ENCODE peak calls at places on chromosomes 4 and X, in four cellular contexts. L, G, T and J are unnamed samples.

GRCh38 chrX:68332156-68332823 is 101.0 kb downstream of the OPHN1 start:
- DNase-seq in L (no peak), G (no peak), T (no peak), J (no peak)

GRCh38 chr4:2091990-2092652 is 33.0 kb downstream of the NAT8L start:
- DNase-seq in L (peak), G (no peak), T (no peak), J (no peak)

GRCh38 chrX:70196961-70197805 is 19.9 kb downstream of the DGAT2L6 start:
- DNase-seq in L (no peak), G (peak), T (peak), J (peak)

GRCh38 chr4:74408639-74409038 is 36.3 kb upstream of the AREG start:
- DNase-seq in L (no peak), G (no peak), T (no peak), J (no peak)

GRCh38 chr4:140092094-140092820 is 61.7 kb downstream of the MAML3 start:
- DNase-seq in L (peak), G (no peak), T (peak), J (no peak)

GRCh38 chr4:177016541-177017141 is 223.9 kb upstream of the VEGFC start:
- DNase-seq in L (no peak), G (no peak), T (no peak), J (no peak)

GRCh38 chrX:137432609-137433008 is 133.3 kb upstream of the ZIC3 start:
- DNase-seq in L (no peak), G (no peak), T (no peak), J (peak)

GRCh38 chr4:84467601-84468000 is 31.5 kb downstream of the NKX6-1 start:
- DNase-seq in L (no peak), G (no peak), T (no peak), J (no peak)

GRCh38 chr4:153465583-153465921 is 608 bp upstream of the TMEM131L start:
- DNase-seq in L (peak), G (peak), T (peak), J (peak)

GRCh38 chr4:141180991-141181760 is 39.5 kb upstream of the ZNF330 start:
- DNase-seq in L (no peak), G (no peak), T (no peak), J (no peak)

GRCh38 chr4:129218355-129218754 is 122.4 kb downstream of the C4orf33 start:
- DNase-seq in L (no peak), G (no peak), T (no peak), J (no peak)

GRCh38 chrX:38937926-38938325 is 136.7 kb downstream of the MID1IP1 start:
- DNase-seq in L (no peak), G (no peak), T (no peak), J (no peak)

GRCh38 chrX:68853665-68854251 is 24.9 kb downstream of the EFNB1 start:
- DNase-seq in L (no peak), G (no peak), T (no peak), J (no peak)

GRCh38 chr4:23360718-23361117 is 529.1 kb downstream of the PPARGC1A start:
- DNase-seq in L (no peak), G (no peak), T (no peak), J (no peak)
- TF ChIP-seq POLR2A in L (no peak), G (no peak), T (no peak), J (no peak)

DNA sequence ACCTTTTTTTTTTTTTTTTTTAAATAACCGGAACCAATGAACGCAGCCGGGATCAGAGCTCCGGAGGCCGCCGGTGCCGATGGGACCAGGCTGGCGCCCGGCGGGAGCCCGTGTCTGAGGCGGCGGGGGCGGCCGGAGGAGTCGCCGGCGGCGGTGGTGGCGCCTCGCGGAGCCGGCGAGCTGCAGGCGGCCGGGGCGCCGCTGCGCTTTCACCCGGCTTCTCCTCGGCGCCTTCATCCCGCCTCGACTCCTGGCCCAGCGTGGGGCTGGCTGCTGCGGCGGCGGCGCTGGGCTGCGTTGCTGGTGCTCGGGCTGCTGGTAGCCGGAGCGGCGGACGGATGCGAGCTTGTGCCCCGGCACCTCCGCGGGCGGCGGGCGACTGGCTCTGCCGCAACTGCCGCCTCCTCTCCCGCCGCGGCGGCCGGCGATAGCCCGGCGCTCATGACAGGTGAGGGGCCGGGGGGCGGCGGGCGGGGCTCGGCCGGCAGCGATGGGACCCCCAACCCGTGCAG is 337 bp downstream of the STIM2 start:
- DNase-seq in L (peak), G (peak), T (no peak), J (peak)
- TF ChIP-seq POLR2A in L (no peak), G (no peak), T (no peak), J (no peak)

DNA sequence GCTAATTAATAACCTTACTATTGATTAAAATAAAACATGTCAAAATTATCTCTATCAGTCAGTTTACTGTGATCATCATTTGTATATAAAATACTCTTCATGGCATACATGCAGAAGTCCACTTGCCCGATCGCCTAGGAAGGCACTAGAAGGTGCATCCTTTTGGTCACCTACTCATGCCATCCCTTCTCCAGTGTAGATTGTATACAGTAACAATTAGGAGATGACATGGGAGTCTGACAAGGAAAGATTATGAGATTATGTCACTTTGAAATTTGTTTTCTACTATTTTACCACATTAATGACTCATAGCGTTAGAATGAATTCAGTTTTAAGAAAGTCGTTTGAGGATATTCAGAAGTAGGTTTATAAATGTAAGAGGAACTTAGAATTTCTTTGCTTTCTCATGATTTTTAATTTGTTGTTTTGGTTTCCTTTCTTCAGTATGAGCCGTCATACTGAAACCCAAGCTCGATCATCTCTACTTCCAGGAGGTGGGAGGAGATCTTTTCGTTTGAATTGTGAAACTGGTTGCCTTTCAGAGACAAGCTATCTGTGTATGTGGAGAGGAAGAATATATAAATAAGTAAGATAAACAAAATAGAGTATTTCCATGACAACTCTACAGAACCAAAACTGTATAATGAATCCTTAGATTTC is 51.1 kb upstream of the UNC5C start:
- DNase-seq in L (no peak), G (no peak), T (no peak), J (no peak)
- TF ChIP-seq POLR2A in L (no peak), G (no peak), T (no peak), J (no peak)

GRCh38 chr4:64146030-64146429 is 263.2 kb downstream of the TECRL start:
- DNase-seq in L (no peak), G (no peak), T (no peak), J (no peak)

GRCh38 chr4:64144994-64145393 is 264.3 kb downstream of the TECRL start:
- DNase-seq in L (no peak), G (no peak), T (no peak), J (no peak)
- TF ChIP-seq POLR2A in L (no peak), G (no peak), T (no peak), J (no peak)